ENCODE peak calls at places on chromosomes 11 and 22, in ten cellular contexts. H, U, A, O, X, F, C, K, Q and M are unnamed samples.

GRCh38 chr11:12157241-12157661 is 46.9 kb downstream of the MICAL2 start:
- DNase-seq in H (peak), U (no peak), A (no peak), O (peak), X (no peak), F (no peak), C (no peak), K (no peak), Q (no peak), M (no peak)

GRCh38 chr11:13897606-13898276 is 64.8 kb upstream of the SPON1 start:
- DNase-seq in H (no peak), U (no peak), A (no peak), O (no peak), X (no peak), F (no peak), C (no peak), K (no peak), Q (no peak), M (no peak)

GRCh38 chr22:18096823-18097222 is 13.8 kb upstream of the TUBA8 start:
- DNase-seq in H (no peak), U (no peak), A (no peak), O (peak), X (no peak), F (no peak), C (no peak), K (peak), Q (no peak), M (no peak)

GRCh38 chr22:43110444-43110926 is at the start of gene BIK:
- DNase-seq in H (no peak), U (peak), A (peak), O (peak), X (peak), F (no peak), C (peak), K (peak), Q (no peak), M (no peak)

GRCh38 chr11:34358666-34359547 is 1.1 kb upstream of the ABTB2 start:
- DNase-seq in H (peak), U (peak), A (peak), O (peak), X (peak), F (peak), C (peak), K (peak), Q (peak), M (peak)

GRCh38 chr11:72760543-72761400 is 8.6 kb upstream of the ARAP1 start:
- DNase-seq in H (peak), U (no peak), A (no peak), O (no peak), X (no peak), F (peak), C (no peak), K (no peak), Q (no peak), M (no peak)

GRCh38 chr11:7651140-7651551 is 22.2 kb downstream of the CYB5R2 start:
- DNase-seq in H (no peak), U (no peak), A (no peak), O (peak), X (no peak), F (no peak), C (no peak), K (no peak), Q (no peak), M (no peak)

GRCh38 chr11:44224867-44225501 is 85.0 kb downstream of the ALX4 start:
- DNase-seq in H (no peak), U (no peak), A (no peak), O (no peak), X (no peak), F (no peak), C (no peak), K (no peak), Q (no peak), M (no peak)

GRCh38 chr11:33045551-33046255 is 6.3 kb downstream of the TCP11L1 start:
- DNase-seq in H (no peak), U (peak), A (peak), O (no peak), X (no peak), F (peak), C (no peak), K (no peak), Q (peak), M (no peak)

GRCh38 chr22:50460942-50461341 is 13.9 kb downstream of the SBF1 start:
- DNase-seq in H (no peak), U (peak), A (no peak), O (no peak), X (no peak), F (no peak), C (no peak), K (no peak), Q (no peak), M (no peak)

GRCh38 chr11:7690648-7691047 is 15.6 kb downstream of the OVCH2 start:
- DNase-seq in H (no peak), U (peak), A (peak), O (no peak), X (no peak), F (peak), C (no peak), K (no peak), Q (no peak), M (no peak)

GRCh38 chr11:8033312-8033715 is 46.2 kb downstream of the EIF3F start:
- DNase-seq in H (peak), U (peak), A (peak), O (peak), X (peak), F (peak), C (peak), K (peak), Q (no peak), M (peak)

GRCh38 chr11:36631704-36632287 is 33.8 kb upstream of the RAG2 start:
- DNase-seq in H (no peak), U (no peak), A (no peak), O (no peak), X (no peak), F (no peak), C (no peak), K (peak), Q (no peak), M (no peak)

GRCh38 chr11:77813256-77813655 is 7.3 kb downstream of the RSF1 start:
- DNase-seq in H (no peak), U (no peak), A (no peak), O (no peak), X (no peak), F (no peak), C (no peak), K (no peak), Q (no peak), M (no peak)

GRCh38 chr11:43989162-43989961 is 46.9 kb downstream of the C11orf96 start:
- DNase-seq in H (no peak), U (no peak), A (no peak), O (no peak), X (peak), F (no peak), C (peak), K (no peak), Q (no peak), M (peak)

GRCh38 chr22:43515902-43516301 is 104.1 kb downstream of the MPPED1 start:
- DNase-seq in H (no peak), U (no peak), A (no peak), O (no peak), X (no peak), F (no peak), C (no peak), K (no peak), Q (no peak), M (no peak)

GRCh38 chr11:34585870-34586654 is 34.8 kb upstream of the EHF start:
- DNase-seq in H (peak), U (peak), A (peak), O (peak), X (no peak), F (peak), C (peak), K (peak), Q (no peak), M (no peak)

GRCh38 chr11:15118431-15118830 is 3.7 kb downstream of the INSC start:
- DNase-seq in H (no peak), U (peak), A (no peak), O (no peak), X (no peak), F (no peak), C (no peak), K (peak), Q (no peak), M (no peak)

GRCh38 chr11:94193288-94193687 is 64.6 kb downstream of the PANX1 start:
- DNase-seq in H (no peak), U (peak), A (peak), O (no peak), X (no peak), F (no peak), C (no peak), K (no peak), Q (peak), M (no peak)

GRCh38 chr11:66856496-66857233 is at the start of gene LRFN4:
- DNase-seq in H (no peak), U (peak), A (no peak), O (no peak), X (no peak), F (no peak), C (no peak), K (peak), Q (peak), M (peak)

GRCh38 chr11:78310500-78310909 is 107.1 kb downstream of the GAB2 start:
- DNase-seq in H (peak), U (no peak), A (no peak), O (no peak), X (peak), F (no peak), C (no peak), K (peak), Q (no peak), M (peak)

GRCh38 chr22:46678003-46678657 is 57.9 kb downstream of the GRAMD4 start:
- DNase-seq in H (no peak), U (no peak), A (no peak), O (no peak), X (no peak), F (no peak), C (no peak), K (no peak), Q (no peak), M (no peak)

GRCh38 chr11:133163463-133164419 is 368.6 kb downstream of the OPCML start:
- DNase-seq in H (peak), U (peak), A (no peak), O (peak), X (no peak), F (no peak), C (no peak), K (peak), Q (no peak), M (no peak)

GRCh38 chr11:112553340-112553739 is 292.7 kb upstream of the PLET1 start:
- DNase-seq in H (no peak), U (no peak), A (no peak), O (no peak), X (no peak), F (no peak), C (no peak), K (no peak), Q (no peak), M (no peak)

GRCh38 chr11:103903621-103904323 is 132.7 kb upstream of the DDI1 start:
- DNase-seq in H (no peak), U (no peak), A (no peak), O (peak), X (no peak), F (no peak), C (no peak), K (peak), Q (no peak), M (no peak)

GRCh38 chr22:45072322-45072903 is 62.6 kb upstream of the PHF21B start:
- DNase-seq in H (peak), U (peak), A (peak), O (no peak), X (no peak), F (peak), C (no peak), K (no peak), Q (peak), M (no peak)

GRCh38 chr11:130063398-130063797 is 6.3 kb upstream of the APLP2 start:
- DNase-seq in H (no peak), U (peak), A (no peak), O (no peak), X (no peak), F (no peak), C (no peak), K (no peak), Q (no peak), M (no peak)

GRCh38 chr11:72598901-72599300 is 75.3 kb downstream of the PDE2A start:
- DNase-seq in H (peak), U (no peak), A (peak), O (no peak), X (peak), F (no peak), C (peak), K (no peak), Q (no peak), M (peak)

GRCh38 chr11:33695051-33695566 is 5.5 kb downstream of the C11orf91 start:
- DNase-seq in H (no peak), U (no peak), A (no peak), O (no peak), X (peak), F (no peak), C (no peak), K (peak), Q (no peak), M (no peak)

GRCh38 chr22:23070418-23071162 is at the start of gene GNAZ:
- DNase-seq in H (peak), U (no peak), A (no peak), O (peak), X (no peak), F (no peak), C (peak), K (no peak), Q (peak), M (peak)

GRCh38 chr11:11981840-11982239 is 26.6 kb downstream of the DKK3 start:
- DNase-seq in H (no peak), U (no peak), A (no peak), O (no peak), X (no peak), F (no peak), C (no peak), K (no peak), Q (no peak), M (peak)

GRCh38 chr11:12829131-12829530 is 154.9 kb downstream of the TEAD1 start:
- DNase-seq in H (no peak), U (no peak), A (no peak), O (no peak), X (no peak), F (no peak), C (no peak), K (no peak), Q (no peak), M (no peak)

GRCh38 chr11:6362185-6362867 is 27.9 kb upstream of the SMPD1 start:
- DNase-seq in H (no peak), U (peak), A (no peak), O (no peak), X (peak), F (no peak), C (no peak), K (no peak), Q (no peak), M (no peak)

GRCh38 chr11:64269380-64270234 is 14.9 kb downstream of the BAD start:
- DNase-seq in H (peak), U (peak), A (peak), O (peak), X (peak), F (peak), C (peak), K (peak), Q (peak), M (peak)
- TF ChIP-seq CTCF in H (no peak), U (peak), A (peak), O (no peak), X (no peak), F (no peak), C (no peak), K (no peak), Q (peak), M (no peak)

GRCh38 chr11:110432713-110433392 is 3.1 kb downstream of the FDX1 start:
- DNase-seq in H (peak), U (peak), A (no peak), O (peak), X (no peak), F (no peak), C (no peak), K (no peak), Q (no peak), M (no peak)

GRCh38 chr11:110431212-110432073 is 1.7 kb downstream of the FDX1 start:
- DNase-seq in H (peak), U (peak), A (peak), O (peak), X (no peak), F (no peak), C (no peak), K (peak), Q (no peak), M (no peak)

GRCh38 chr11:110429614-110430266 is at the start of gene FDX1:
- DNase-seq in H (peak), U (peak), A (peak), O (peak), X (peak), F (no peak), C (peak), K (peak), Q (peak), M (peak)

GRCh38 chr11:110428956-110429613 is 663 bp upstream of the FDX1 start:
- DNase-seq in H (no peak), U (no peak), A (no peak), O (peak), X (no peak), F (no peak), C (no peak), K (peak), Q (no peak), M (no peak)

GRCh38 chr11:110430267-110431211 is 791 bp downstream of the FDX1 start:
- DNase-seq in H (peak), U (peak), A (peak), O (peak), X (peak), F (no peak), C (peak), K (peak), Q (no peak), M (peak)
- TF ChIP-seq CTCF in H (no peak), U (no peak), A (no peak), O (peak), X (no peak), F (no peak), C (peak), K (no peak), Q (peak), M (no peak)

GRCh38 chr11:116840224-116840745 is 2.9 kb upstream of the APOA1 start:
- DNase-seq in H (peak), U (no peak), A (peak), O (peak), X (no peak), F (no peak), C (no peak), K (peak), Q (no peak), M (no peak)
- TF ChIP-seq CTCF in H (peak), U (no peak), A (no peak), O (peak), X (no peak), F (peak), C (no peak), K (peak), Q (no peak), M (no peak)

DNA sequence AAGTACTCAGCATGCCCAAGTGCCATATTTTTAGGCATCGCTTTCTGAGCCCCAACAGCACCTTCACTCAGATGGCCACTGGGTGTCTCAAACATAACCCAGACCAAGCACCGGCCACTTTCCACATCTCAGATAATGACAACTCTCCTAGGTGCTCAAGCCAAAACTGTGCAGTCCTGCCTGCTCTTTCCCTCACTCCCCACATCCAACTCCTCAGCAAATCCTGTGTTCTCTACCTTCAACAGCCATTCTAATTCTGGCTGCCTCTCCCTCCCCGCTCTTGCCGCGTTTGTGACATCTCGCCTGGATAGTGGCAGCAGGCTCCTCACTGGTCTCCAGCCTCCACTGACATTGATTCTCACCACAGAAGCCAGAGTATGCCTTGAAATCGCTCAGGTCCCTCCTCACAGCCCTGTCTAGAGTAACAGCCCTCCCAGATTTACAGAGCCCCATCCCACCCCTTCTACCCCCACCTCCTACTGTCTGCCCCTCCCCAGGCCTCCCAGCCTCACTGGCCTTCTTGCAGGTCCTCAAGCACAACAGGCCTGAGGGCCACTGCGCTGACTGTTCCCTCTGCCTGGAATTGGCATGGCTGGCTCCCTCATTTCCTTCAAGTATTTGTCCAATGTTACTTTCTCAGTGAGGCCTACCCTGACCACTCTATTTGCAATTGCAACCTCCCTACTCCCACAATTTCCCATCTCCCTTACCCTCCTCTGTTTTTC is 1.3 kb upstream of the PHETA2 start:
- DNase-seq in H (no peak), U (no peak), A (no peak), O (peak), X (no peak), F (no peak), C (no peak), K (peak), Q (no peak), M (no peak)
- TF ChIP-seq CTCF in H (peak), U (no peak), A (no peak), O (peak), X (no peak), F (no peak), C (no peak), K (no peak), Q (no peak), M (no peak)

DNA sequence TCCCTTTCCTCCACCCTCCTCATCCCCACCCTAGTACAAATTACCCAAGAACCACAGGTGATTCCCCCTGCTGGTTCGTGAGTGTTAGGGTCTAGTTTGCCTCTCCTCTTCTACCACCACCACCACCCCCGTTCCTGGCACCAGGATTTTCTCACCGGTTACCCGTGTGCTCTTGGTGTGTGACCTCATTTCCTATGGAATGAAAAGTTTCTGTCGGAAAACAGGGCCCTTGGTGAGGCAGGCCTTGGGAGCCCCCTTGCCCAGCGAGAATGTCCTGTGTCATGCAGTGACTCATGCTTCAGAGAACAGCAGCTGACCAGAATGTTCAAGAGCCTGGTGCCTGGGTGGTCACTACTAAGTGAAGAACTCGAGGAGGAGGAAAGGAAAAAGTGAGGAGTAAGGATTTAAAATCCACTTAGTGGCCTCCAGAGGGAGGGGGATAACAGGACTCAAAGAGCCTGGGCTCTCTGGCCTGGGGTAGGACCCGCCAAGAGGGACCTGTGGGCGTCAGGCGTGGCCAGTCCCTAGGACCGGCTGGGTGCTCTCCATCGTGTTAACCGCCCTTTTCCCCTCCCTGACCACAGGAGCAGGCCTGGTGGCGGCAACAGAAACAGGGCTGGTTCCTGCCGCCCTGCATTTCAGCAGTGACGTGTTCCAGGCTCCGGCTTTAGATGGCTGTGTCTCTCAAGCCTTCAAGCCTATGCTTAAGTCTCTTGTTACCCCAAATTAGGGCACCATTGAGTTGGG is 30.2 kb downstream of the C22orf31 start:
- DNase-seq in H (peak), U (peak), A (peak), O (no peak), X (peak), F (peak), C (no peak), K (no peak), Q (no peak), M (peak)
- TF ChIP-seq CTCF in H (peak), U (no peak), A (no peak), O (no peak), X (no peak), F (no peak), C (peak), K (no peak), Q (peak), M (peak)

GRCh38 chr11:100999756-101000155 is 129.9 kb downstream of the PGR start:
- DNase-seq in H (no peak), U (no peak), A (no peak), O (no peak), X (no peak), F (no peak), C (no peak), K (no peak), Q (no peak), M (no peak)

GRCh38 chr11:101008961-101009684 is 120.5 kb downstream of the PGR start:
- DNase-seq in H (no peak), U (no peak), A (no peak), O (no peak), X (no peak), F (no peak), C (no peak), K (no peak), Q (no peak), M (no peak)

DNA sequence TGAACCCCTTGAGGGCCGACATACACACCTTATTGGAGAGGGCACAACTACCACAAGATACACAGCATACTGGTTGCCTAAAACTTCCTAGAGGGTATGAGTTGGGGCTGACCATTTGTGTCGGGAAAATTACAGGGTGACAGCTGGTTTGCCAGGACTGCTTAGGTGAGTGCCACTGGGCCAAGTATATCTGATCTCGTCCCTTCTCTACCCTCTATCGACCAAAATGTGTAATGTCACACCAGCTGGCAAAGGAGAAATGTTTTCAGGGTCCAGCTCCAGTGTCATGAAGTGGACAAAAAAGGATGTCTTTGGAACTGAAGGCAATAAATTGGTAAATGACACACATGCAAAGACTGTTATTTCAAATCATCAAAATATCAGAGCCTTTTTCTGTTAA is 126.1 kb downstream of the PGR start:
- DNase-seq in H (no peak), U (peak), A (peak), O (peak), X (no peak), F (no peak), C (no peak), K (peak), Q (no peak), M (no peak)
- TF ChIP-seq CTCF in H (peak), U (peak), A (peak), O (no peak), X (no peak), F (no peak), C (no peak), K (peak), Q (no peak), M (no peak)

GRCh38 chr11:776459-777287 is 614 bp downstream of the GATD1 start:
- DNase-seq in H (peak), U (no peak), A (no peak), O (peak), X (no peak), F (no peak), C (peak), K (peak), Q (peak), M (peak)
- TF ChIP-seq CTCF in H (no peak), U (no peak), A (no peak), O (no peak), X (no peak), F (no peak), C (no peak), K (no peak), Q (no peak), M (no peak)